ENCODE peak calls at places on chromosomes 7 and 10, in ten cellular contexts. K is fibroblast of lung; W is EL; B is CD14-positive monocyte; J is RWPE1; X is HTR-8/SVneo; T is AG09309; V is GM23248; C is M059J; Y is stimulated activated CD4-positive, alpha-beta T cell treated with anti-CD3 and anti-CD28 coated beads, Interleukin-1b, Interleukin-23, amount 100 ng/mL, for 4 hours. P is an unnamed sample.

GRCh38 chr7:115340828-115341227 is 418.9 kb downstream of the MDFIC start:
- DNase-seq in C (peak), K (peak), X (no peak), Y (no peak), T (peak), J (peak), B (no peak), V (peak), W (peak), P (peak)

GRCh38 chr7:100370303-100370702 is 3.0 kb upstream of the PILRA start:
- DNase-seq in J (no peak), K (no peak), T (no peak), W (no peak), X (no peak), Y (no peak), C (no peak), V (no peak), B (no peak), P (no peak)

GRCh38 chr10:61588770-61589211 is 73.9 kb upstream of the CABCOCO1 start:
- DNase-seq in K (peak), W (peak), T (no peak), C (peak), J (no peak), Y (no peak), X (peak), B (no peak), V (no peak), P (no peak)

GRCh38 chr10:22714524-22715289 is at the start of gene PIP4K2A:
- DNase-seq in W (peak), X (peak), V (peak), B (peak), J (peak), T (peak), C (peak), K (peak), Y (peak), P (peak)

GRCh38 chr7:107147464-107148214 is 21.2 kb upstream of the HBP1 start:
- DNase-seq in T (no peak), K (peak), C (peak), X (peak), Y (no peak), J (peak), B (no peak), W (peak), V (peak), P (peak)

GRCh38 chr10:99945286-99945685 is 64.5 kb downstream of the DNMBP start:
- DNase-seq in Y (no peak), X (no peak), C (peak), W (peak), V (peak), T (peak), K (peak), J (peak), B (no peak), P (peak)

GRCh38 chr10:122392835-122393234 is 18.3 kb downstream of the PLEKHA1 start:
- DNase-seq in J (no peak), B (no peak), Y (no peak), C (no peak), K (no peak), X (no peak), V (no peak), W (no peak), T (no peak), P (no peak)

GRCh38 chr7:124765401-124766352 is at the start of gene GPR37:
- DNase-seq in V (peak), B (no peak), C (peak), K (peak), T (no peak), W (peak), Y (no peak), X (peak), J (peak), P (peak)

GRCh38 chr7:28533731-28534531 is 121.6 kb downstream of the CREB5 start:
- DNase-seq in T (no peak), X (no peak), K (peak), V (peak), Y (no peak), C (no peak), B (no peak), W (peak), J (no peak), P (peak)